ENCODE peak calls at places on chromosomes 7 and 10, in five cellular contexts. X is fibroblast of lung, C is psoas muscle, N is SK-N-SH, I is astrocyte of the spinal cord. K is an unnamed sample.
A peak's percentile ranks its signal among the peaks of the same experiment; 100 is the strongest.

GRCh38 chr7:23247602-23248335 is 1.2 kb downstream of the GPNMB start:
- DNase-seq in I (no peak), X (no peak), N (no peak), C (peak; percentile 52), K (no peak)

GRCh38 chr7:155220881-155221280 is 76.8 kb upstream of the INSIG1 start:
- DNase-seq in I (no peak), C (no peak), N (no peak), X (no peak), K (no peak)

GRCh38 chr10:77156406-77156879 is 481.2 kb downstream of the KCNMA1 start:
- DNase-seq in N (no peak), X (peak; percentile 76), I (peak; percentile 77), C (no peak), K (no peak)

GRCh38 chr7:116521046-116521664 is 3.7 kb upstream of the CAV1 start:
- DNase-seq in N (no peak), X (no peak), C (no peak), I (no peak), K (no peak)

GRCh38 chr10:31749981-31750850 is 178.4 kb downstream of the ARHGAP12 start:
- DNase-seq in I (peak; percentile 42), C (peak; percentile 53), X (no peak), N (peak; percentile 84), K (no peak)

GRCh38 chr10:124949543-124949942 is 7.6 kb downstream of the ZRANB1 start:
- DNase-seq in X (peak; percentile 26), N (no peak), I (no peak), C (no peak), K (no peak)

GRCh38 chr10:5234106-5234877 is 37.7 kb downstream of the AKR1C4 start:
- DNase-seq in C (no peak), N (no peak), I (no peak), X (peak; percentile 65), K (no peak)

GRCh38 chr7:25002826-25003225 is 22.8 kb upstream of the OSBPL3 start:
- DNase-seq in I (no peak), N (no peak), C (no peak), X (no peak), K (no peak)

GRCh38 chr10:14271621-14272020 is 59.1 kb downstream of the FRMD4A start:
- DNase-seq in I (no peak), N (no peak), X (no peak), C (no peak), K (no peak)

GRCh38 chr10:9056521-9056920 is 1002.0 kb downstream of the GATA3 start:
- DNase-seq in C (no peak), I (no peak), X (no peak), N (no peak), K (no peak)

GRCh38 chr10:12594448-12594944 is 245.1 kb downstream of the CAMK1D start:
- DNase-seq in X (no peak), C (no peak), N (no peak), I (no peak), K (no peak)

GRCh38 chr7:44225566-44226395 is 25.0 kb downstream of the YKT6 start:
- DNase-seq in X (no peak), I (no peak), N (peak; percentile 49), C (peak; percentile 40), K (no peak)

GRCh38 chr7:127792528-127793342 is 140.7 kb downstream of the SND1 start:
- DNase-seq in X (no peak), I (no peak), C (no peak), N (no peak), K (no peak)

GRCh38 chr7:132028144-132028920 is 471.9 kb upstream of the PODXL start:
- DNase-seq in C (no peak), I (no peak), X (no peak), N (no peak), K (no peak)

GRCh38 chr7:81211617-81212016 is 292.8 kb upstream of the SEMA3C start:
- DNase-seq in X (peak; percentile 3), C (no peak), I (peak; percentile 37), N (no peak), K (no peak)

GRCh38 chr7:7720193-7720592 is 1.8 kb upstream of the RPA3 start:
- DNase-seq in X (no peak), I (no peak), C (no peak), N (no peak), K (no peak)

GRCh38 chr10:126955934-126956711 is 50.9 kb downstream of the DOCK1 start:
- DNase-seq in C (no peak), N (no peak), X (no peak), I (no peak), K (no peak)

GRCh38 chr10:34333513-34333912 is 481.6 kb downstream of the PARD3 start:
- DNase-seq in X (peak; percentile 50), C (no peak), I (no peak), N (no peak), K (no peak)

GRCh38 chr10:93113042-93113441 is 39.3 kb downstream of the CYP26A1 start:
- DNase-seq in I (no peak), C (no peak), X (no peak), N (no peak), K (no peak)

GRCh38 chr7:152989889-152990380 is 230.4 kb downstream of the ACTR3B start:
- DNase-seq in I (no peak), C (no peak), N (no peak), X (peak; percentile 1), K (no peak)

GRCh38 chr7:158495780-158496179 is 91.8 kb downstream of the PTPRN2 start:
- DNase-seq in I (no peak), X (no peak), N (peak; percentile 98), C (no peak), K (no peak)

GRCh38 chr10:70381491-70382421 is 669 bp downstream of the LRRC20 start:
- DNase-seq in C (peak; percentile 74), I (no peak), X (peak; percentile 20), N (peak; percentile 92), K (no peak)

DNA sequence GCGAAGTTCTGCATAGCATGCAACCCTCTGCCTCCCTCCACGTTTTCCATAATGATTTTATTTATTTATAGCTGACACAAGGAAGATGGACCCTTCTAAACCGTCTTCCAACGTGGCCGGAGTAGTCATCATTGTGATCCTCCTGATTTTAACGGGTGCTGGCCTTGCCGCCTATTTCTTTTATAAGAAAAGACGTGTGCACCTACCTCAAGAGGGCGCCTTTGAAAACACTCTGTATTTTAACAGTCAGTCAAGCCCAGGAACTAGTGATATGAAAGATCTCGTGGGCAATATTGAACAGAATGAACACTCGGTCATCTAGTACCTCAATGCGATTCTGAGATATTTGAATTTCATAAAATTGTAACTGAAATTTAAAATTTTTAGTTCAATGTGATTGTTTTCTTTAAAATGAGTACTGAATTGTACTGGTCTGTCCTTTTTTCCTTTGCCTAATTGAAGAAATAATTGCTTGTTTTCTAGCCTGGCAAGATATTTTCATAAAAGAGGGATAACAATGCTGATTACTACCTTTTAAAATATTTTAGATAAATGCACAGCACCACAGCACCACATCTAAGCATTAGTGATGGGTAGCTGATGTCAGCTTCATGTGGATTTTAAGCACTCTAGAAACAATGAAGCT is 41.5 kb upstream of the SLC39A12 start:
- DNase-seq in I (peak; percentile 64), N (peak; percentile 38), X (peak; percentile 70), C (no peak), K (peak; percentile 9)
- TF ChIP-seq CTCF in I (peak; percentile 68), N (peak; percentile 74), X (peak; percentile 71), C (peak; percentile 55), K (peak; percentile 60)

GRCh38 chr10:114970515-114970914 is 32.5 kb downstream of the TRUB1 start:
- DNase-seq in C (no peak), X (no peak), N (no peak), I (no peak), K (no peak)

DNA sequence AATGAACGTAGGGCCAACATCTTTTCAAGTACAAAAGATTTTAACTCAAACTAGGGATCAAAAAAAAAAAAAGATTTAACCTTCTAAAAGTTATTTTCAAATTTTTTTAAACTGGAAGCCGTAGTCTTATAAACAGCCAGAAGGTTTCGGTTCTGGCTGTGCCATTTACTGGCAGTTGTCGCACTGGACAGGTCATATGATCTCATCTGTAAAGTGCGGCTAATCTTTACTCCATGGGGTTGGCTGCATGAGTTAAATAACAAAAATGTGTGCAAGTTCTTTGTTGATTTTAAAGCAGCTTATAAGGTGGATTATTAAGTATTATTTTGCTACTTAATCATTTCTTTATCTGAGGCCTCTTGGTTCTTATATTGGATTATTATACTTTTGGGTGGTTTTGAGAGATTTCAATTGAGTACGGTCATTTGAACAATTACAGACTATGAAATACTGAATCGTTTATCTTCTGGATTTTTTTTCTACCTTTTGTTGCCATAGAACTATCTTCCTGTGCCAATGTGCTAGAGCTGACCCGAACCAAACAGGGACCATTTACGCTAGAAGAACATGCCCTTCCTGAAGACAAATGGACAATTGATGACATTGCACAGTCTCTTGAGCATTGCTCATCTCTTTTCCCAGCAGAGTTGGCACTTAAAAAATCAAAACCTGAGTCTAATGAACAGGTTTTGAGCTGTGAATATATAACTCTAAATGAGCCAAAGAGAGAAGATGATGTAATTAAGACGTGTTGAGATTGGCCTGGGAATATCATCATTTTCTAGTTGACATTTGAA is 36.8 kb downstream of the TRUB1 start:
- DNase-seq in C (no peak), I (no peak), X (no peak), N (no peak), K (no peak)
- H3K4me3 ChIP-seq in C (peak overlapping the region; percentile 62), I (no peak overlapping the region), X (no peak overlapping the region), N (no peak overlapping the region), K (no peak overlapping the region)

GRCh38 chr7:99386584-99387238 is 12.2 kb downstream of the ARPC1B start:
- DNase-seq in N (peak; percentile 58), C (no peak), X (peak; percentile 51), I (no peak), K (no peak)
- TF ChIP-seq CTCF in N (peak; percentile 50), C (no peak), X (peak; percentile 37), I (peak; percentile 27), K (peak; percentile 16)

GRCh38 chr10:117546020-117546629 is 3.6 kb downstream of the EMX2 start:
- DNase-seq in I (no peak), C (no peak), X (no peak), N (no peak), K (no peak)

GRCh38 chr10:117544729-117545140 is 2.2 kb downstream of the EMX2 start:
- DNase-seq in I (no peak), X (no peak), C (no peak), N (no peak), K (no peak)

GRCh38 chr10:117546630-117547300 is 4.2 kb downstream of the EMX2 start:
- DNase-seq in N (no peak), I (no peak), X (no peak), C (no peak), K (no peak)

GRCh38 chr10:117543999-117544728 is 1.6 kb downstream of the EMX2 start:
- DNase-seq in C (no peak), N (no peak), I (no peak), X (no peak), K (no peak)

DNA sequence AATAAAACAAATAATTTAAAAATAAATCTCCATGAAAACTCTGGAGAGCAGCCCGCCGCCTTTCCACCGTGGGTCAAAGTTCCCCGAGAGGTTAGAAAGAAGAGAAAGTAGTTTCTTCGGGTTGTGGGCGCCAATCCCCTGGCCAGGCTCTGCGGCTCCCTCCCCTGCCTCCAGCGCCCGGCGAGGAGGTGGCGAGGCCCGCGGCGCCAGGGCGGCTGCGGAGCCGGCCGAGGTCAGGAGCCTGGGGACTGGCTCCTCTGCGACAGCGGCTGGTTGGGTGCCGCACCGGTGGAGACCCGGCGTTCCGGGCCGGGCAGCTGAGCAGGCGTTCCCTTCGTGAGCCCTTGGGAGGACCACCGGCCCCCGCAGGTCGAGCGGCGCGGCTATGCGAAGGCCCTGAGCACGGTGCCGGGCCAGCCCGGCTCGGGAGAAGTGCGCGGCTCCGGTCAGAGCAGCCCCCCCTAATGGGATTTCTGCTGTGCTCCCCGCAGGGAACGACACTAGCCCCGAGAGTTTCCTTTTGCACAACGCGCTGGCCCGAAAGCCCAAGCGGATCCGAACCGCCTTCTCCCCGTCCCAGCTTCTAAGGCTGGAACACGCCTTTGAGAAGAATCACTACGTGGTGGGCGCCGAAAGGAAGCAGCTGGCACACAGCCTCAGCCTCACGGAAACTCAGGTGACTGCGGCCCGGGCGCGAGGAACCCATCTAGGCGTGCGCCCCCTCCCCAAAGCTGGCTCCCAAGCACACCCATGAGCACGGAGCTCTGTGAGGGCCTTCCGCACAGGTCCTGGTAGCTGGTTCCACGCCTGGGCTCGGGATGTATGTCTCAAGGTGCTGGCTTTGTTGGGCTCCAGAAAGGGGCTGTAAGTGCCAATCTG is 2.8 kb downstream of the EMX2 start:
- DNase-seq in C (no peak), N (no peak), I (no peak), X (no peak), K (no peak)
- H3K4me3 ChIP-seq in C (peak overlapping the region; percentile 68), N (peak overlapping the region; percentile 16), I (no peak overlapping the region), X (no peak overlapping the region), K (peak overlapping the region; percentile 94)

K was measured in AG04449.